ENCODE peak calls at places on chromosome 18, in nine cellular contexts. D, R, V, S, A, I, T, Y and O are unnamed samples.

GRCh38 chr18:68148862-68149261 is 566.0 kb downstream of the TMX3 start:
- DNase-seq in Y (no peak), D (no peak), A (no peak), S (no peak), I (no peak), V (no peak), R (no peak), T (no peak), O (no peak)

GRCh38 chr18:56890632-56891031 is 239.5 kb downstream of the WDR7 start:
- DNase-seq in V (peak), S (peak), I (no peak), T (no peak), A (peak), Y (no peak), R (no peak), D (no peak), O (peak)

GRCh38 chr18:79682896-79683625 is 3.5 kb downstream of the CTDP1 start:
- DNase-seq in R (no peak), V (no peak), A (no peak), D (no peak), Y (no peak), T (no peak), I (no peak), S (no peak), O (no peak)

GRCh38 chr18:75137346-75137877 is 71.5 kb downstream of the PTGR3 start:
- DNase-seq in Y (no peak), A (no peak), T (peak), V (no peak), R (no peak), S (no peak), D (no peak), I (no peak), O (no peak)

GRCh38 chr18:8362863-8363262 is 246.4 kb upstream of the RAB12 start:
- DNase-seq in R (no peak), S (no peak), T (peak), D (no peak), Y (no peak), V (no peak), I (no peak), A (no peak), O (no peak)

GRCh38 chr18:49907346-49907929 is 94.1 kb upstream of the ACAA2 start:
- DNase-seq in A (peak), D (no peak), V (peak), I (no peak), T (no peak), R (no peak), Y (no peak), S (no peak), O (peak)

GRCh38 chr18:4658804-4659203 is 203.7 kb upstream of the DLGAP1 start:
- DNase-seq in S (no peak), V (no peak), D (no peak), R (no peak), T (no peak), I (no peak), Y (no peak), A (no peak), O (no peak)

GRCh38 chr18:11937874-11938478 is 29.9 kb upstream of the MPPE1 start:
- DNase-seq in Y (peak), A (no peak), T (no peak), V (peak), D (peak), I (peak), R (peak), S (peak), O (peak)

GRCh38 chr18:76460482-76460881 is 34.6 kb downstream of the ZNF516 start:
- DNase-seq in D (no peak), Y (no peak), T (peak), A (no peak), I (no peak), S (peak), R (no peak), V (no peak), O (peak)

GRCh38 chr18:45014047-45014501 is 333.4 kb downstream of the SETBP1 start:
- DNase-seq in D (no peak), V (no peak), T (no peak), I (no peak), R (no peak), S (peak), A (peak), Y (peak), O (peak)

GRCh38 chr18:4106407-4107033 is 348.6 kb downstream of the DLGAP1 start:
- DNase-seq in D (peak), I (peak), A (peak), T (no peak), Y (peak), S (peak), R (peak), V (peak), O (peak)

GRCh38 chr18:23971656-23972230 is 42.8 kb upstream of the TTC39C start:
- DNase-seq in V (no peak), R (no peak), Y (no peak), D (no peak), S (no peak), T (no peak), I (no peak), A (no peak), O (no peak)

GRCh38 chr18:39348757-39349156 is 1783.2 kb upstream of the CELF4 start:
- DNase-seq in A (no peak), D (no peak), Y (no peak), R (no peak), T (no peak), V (no peak), I (no peak), S (no peak), O (no peak)

GRCh38 chr18:2642771-2643170 is 12.8 kb upstream of the SMCHD1 start:
- DNase-seq in I (no peak), V (no peak), Y (no peak), S (no peak), R (no peak), A (peak), D (no peak), T (no peak), O (no peak)

GRCh38 chr18:78984941-78985784 is 5.5 kb downstream of the SALL3 start:
- DNase-seq in S (peak), V (peak), A (no peak), I (no peak), Y (no peak), R (no peak), D (no peak), T (no peak), O (peak)

GRCh38 chr18:7856733-7857132 is 289.6 kb downstream of the PTPRM start:
- DNase-seq in Y (no peak), S (no peak), R (no peak), A (peak), I (peak), V (no peak), T (no peak), D (no peak), O (peak)

GRCh38 chr18:470661-471501 is 29.6 kb downstream of the COLEC12 start:
- DNase-seq in V (no peak), D (no peak), T (no peak), R (no peak), A (peak), S (peak), I (no peak), Y (no peak), O (peak)

GRCh38 chr18:35029770-35030169 is 11.4 kb upstream of the MAPRE2 start:
- DNase-seq in S (no peak), Y (no peak), I (no peak), D (no peak), A (no peak), V (no peak), R (no peak), T (no peak), O (no peak)

GRCh38 chr18:45232058-45232457 is 383.2 kb upstream of the SLC14A2 start:
- DNase-seq in T (no peak), R (no peak), S (no peak), V (no peak), I (no peak), A (no peak), Y (no peak), D (no peak), O (no peak)

GRCh38 chr18:24263078-24263477 is 124.2 kb downstream of the CABYR start:
- DNase-seq in Y (no peak), D (no peak), R (no peak), V (no peak), I (no peak), S (no peak), A (no peak), T (no peak), O (no peak)

GRCh38 chr18:34995746-34996145 is 45.5 kb upstream of the MAPRE2 start:
- DNase-seq in S (no peak), I (no peak), R (no peak), T (no peak), D (no peak), A (no peak), Y (no peak), V (no peak), O (no peak)

GRCh38 chr18:79947054-79947755 is 4.2 kb downstream of the SLC66A2 start:
- DNase-seq in R (no peak), T (peak), Y (no peak), D (no peak), A (no peak), V (no peak), S (peak), I (no peak), O (no peak)

GRCh38 chr18:74806700-74807416 is 209.2 kb downstream of the ZNF407 start:
- DNase-seq in I (peak), T (no peak), V (no peak), R (no peak), A (peak), D (no peak), Y (no peak), S (peak), O (peak)

GRCh38 chr18:8951491-8951890 is 151.0 kb upstream of the NDUFV2 start:
- DNase-seq in T (no peak), V (no peak), S (no peak), I (no peak), R (no peak), A (no peak), Y (no peak), D (no peak), O (no peak)

GRCh38 chr18:70195852-70196434 is 9.5 kb downstream of the RTTN start:
- DNase-seq in S (peak), I (no peak), A (peak), Y (no peak), T (no peak), V (peak), D (no peak), R (peak), O (peak)

GRCh38 chr18:79380816-79381806 is 14.6 kb upstream of the NFATC1 start:
- DNase-seq in V (no peak), D (peak), Y (peak), S (peak), T (peak), R (peak), A (no peak), I (no peak), O (peak)

GRCh38 chr18:54255141-54255540 is 14.2 kb upstream of the POLI start:
- DNase-seq in I (no peak), S (no peak), D (no peak), V (no peak), A (no peak), T (no peak), R (no peak), Y (no peak), O (no peak)

GRCh38 chr18:73283032-73283431 is 415.2 kb upstream of the NETO1 start:
- DNase-seq in I (no peak), Y (no peak), D (no peak), V (no peak), A (peak), T (no peak), R (no peak), S (peak), O (peak)

GRCh38 chr18:58632557-58632956 is 3.7 kb upstream of the ALPK2 start:
- DNase-seq in D (peak), V (peak), S (no peak), A (no peak), Y (no peak), I (no peak), T (no peak), R (no peak), O (no peak)

GRCh38 chr18:45645610-45646009 is 30.3 kb downstream of the SLC14A2 start:
- DNase-seq in S (no peak), I (no peak), D (no peak), A (no peak), V (no peak), T (no peak), Y (no peak), R (no peak), O (no peak)

GRCh38 chr18:21391074-21391673 is 149.1 kb downstream of the GREB1L start:
- DNase-seq in D (no peak), Y (no peak), S (peak), T (no peak), I (peak), A (peak), R (no peak), V (no peak), O (peak)

GRCh38 chr18:54774971-54775665 is 53.2 kb upstream of the RAB27B start:
- DNase-seq in D (no peak), V (no peak), Y (no peak), S (peak), I (no peak), R (peak), A (peak), T (no peak), O (no peak)

GRCh38 chr18:79578396-79579260 is 101.0 kb upstream of the CTDP1 start:
- DNase-seq in T (peak), R (no peak), V (no peak), D (no peak), S (no peak), Y (no peak), I (no peak), A (no peak), O (no peak)

GRCh38 chr18:48938827-48939367 is 11.9 kb downstream of the SMAD7 start:
- DNase-seq in V (no peak), D (no peak), Y (no peak), S (no peak), T (no peak), I (no peak), A (peak), R (no peak), O (no peak)

GRCh38 chr18:55859116-55859515 is 271.1 kb upstream of the TCF4 start:
- DNase-seq in V (no peak), S (no peak), Y (no peak), I (no peak), T (no peak), D (no peak), R (no peak), A (no peak), O (no peak)

GRCh38 chr18:55858661-55859111 is 270.7 kb upstream of the TCF4 start:
- DNase-seq in D (no peak), V (no peak), Y (no peak), S (peak), T (no peak), I (no peak), A (peak), R (no peak), O (peak)

GRCh38 chr18:55863876-55864275 is 275.9 kb upstream of the TCF4 start:
- DNase-seq in S (peak), V (no peak), R (no peak), I (no peak), A (peak), Y (no peak), D (peak), T (no peak), O (peak)

GRCh38 chr18:55862693-55863485 is 274.9 kb upstream of the TCF4 start:
- DNase-seq in A (no peak), V (no peak), R (no peak), Y (no peak), T (no peak), S (no peak), D (no peak), I (no peak), O (peak)

DNA sequence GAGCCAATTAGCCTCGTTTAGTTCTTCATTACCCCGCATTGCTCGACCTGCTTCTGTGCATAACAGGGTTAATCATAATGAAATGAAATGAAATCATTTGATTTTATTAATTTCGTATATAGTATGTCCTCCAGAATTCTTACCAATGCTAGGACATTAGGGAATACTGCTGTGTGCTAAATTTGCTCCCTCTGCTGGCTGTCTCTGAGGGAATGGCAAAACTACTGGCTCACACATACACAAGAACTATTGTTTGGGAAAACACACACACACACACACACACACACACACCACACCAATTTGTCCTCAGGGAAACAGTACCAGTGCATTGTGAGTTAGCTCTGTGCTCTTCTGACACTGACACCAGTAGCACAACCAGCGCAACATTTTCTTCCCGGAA is 273.3 kb upstream of the TCF4 start:
- DNase-seq in Y (no peak), V (peak), A (peak), S (peak), R (peak), I (no peak), T (no peak), D (no peak), O (peak)
- TF ChIP-seq CTCF in Y (no peak), V (peak), A (peak), S (peak), R (peak), I (no peak), T (no peak), D (peak), O (peak)

GRCh38 chr18:47263197-47263827 is 11.9 kb upstream of the SKOR2 start:
- DNase-seq in V (no peak), S (peak), D (no peak), I (no peak), R (no peak), A (no peak), Y (no peak), T (no peak), O (no peak)

GRCh38 chr18:47265197-47265596 is 13.7 kb upstream of the SKOR2 start:
- DNase-seq in Y (no peak), S (peak), V (no peak), R (no peak), D (no peak), I (no peak), T (no peak), A (peak), O (peak)

GRCh38 chr18:47261902-47262301 is 10.4 kb upstream of the SKOR2 start:
- DNase-seq in D (no peak), R (no peak), Y (no peak), V (no peak), S (no peak), T (no peak), I (no peak), A (no peak), O (no peak)

GRCh38 chr18:47262397-47263196 is 11.1 kb upstream of the SKOR2 start:
- DNase-seq in I (no peak), R (no peak), A (no peak), T (no peak), V (no peak), S (no peak), Y (no peak), D (no peak), O (no peak)

DNA sequence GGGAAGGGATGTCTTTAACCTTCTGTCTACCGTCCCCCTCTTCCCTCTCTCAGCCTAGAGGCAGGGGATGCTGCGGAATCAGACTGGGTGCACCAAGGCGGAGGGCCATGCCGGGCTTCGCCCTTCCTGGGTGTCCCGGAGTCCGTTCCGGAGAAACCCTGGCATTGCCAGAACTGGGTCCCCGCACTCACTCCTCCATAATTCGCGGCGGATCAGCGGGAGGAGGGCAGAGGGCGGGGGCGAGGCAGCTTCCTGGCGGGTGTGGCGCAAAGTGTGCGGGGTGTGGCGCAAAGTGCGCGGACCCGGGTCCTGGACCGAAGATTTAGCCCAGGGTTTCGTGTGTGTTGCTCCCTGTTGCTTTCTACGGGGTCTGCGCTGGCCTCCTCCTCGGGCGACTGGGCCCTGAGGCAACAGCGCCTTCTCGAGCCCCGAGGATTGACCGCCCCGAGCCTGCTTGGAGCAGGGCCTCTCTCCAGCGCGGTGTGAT is 12.4 kb upstream of the SKOR2 start:
- DNase-seq in R (no peak), T (no peak), A (no peak), D (no peak), V (no peak), Y (no peak), I (no peak), S (peak), O (no peak)
- H3K4me3 ChIP-seq in R (no peak), T (peak), A (peak), D (peak), V (no peak), Y (no peak), I (no peak), S (peak), O (peak)

GRCh38 chr18:22558945-22559385 is 141.2 kb upstream of the CTAGE1 start:
- DNase-seq in A (peak), R (peak), V (no peak), S (peak), T (peak), I (no peak), Y (peak), D (peak), O (peak)

GRCh38 chr18:22560283-22560627 is 142.5 kb upstream of the CTAGE1 start:
- DNase-seq in I (no peak), R (no peak), S (no peak), Y (no peak), T (no peak), A (no peak), V (no peak), D (no peak), O (no peak)

GRCh38 chr18:22557160-22557941 is 139.6 kb upstream of the CTAGE1 start:
- DNase-seq in S (no peak), T (no peak), V (no peak), R (no peak), Y (no peak), A (peak), D (no peak), I (no peak), O (peak)

GRCh38 chr18:22560797-22561196 is 143.1 kb upstream of the CTAGE1 start:
- DNase-seq in R (no peak), Y (no peak), V (no peak), A (no peak), T (no peak), D (no peak), S (no peak), I (no peak), O (peak)

GRCh38 chr18:22559414-22560282 is 141.9 kb upstream of the CTAGE1 start:
- DNase-seq in V (no peak), S (peak), R (peak), A (peak), I (no peak), T (peak), Y (peak), D (peak), O (peak)
- TF ChIP-seq CTCF in V (no peak), S (peak), R (peak), A (peak), I (peak), T (no peak), Y (peak), D (peak), O (peak)

GRCh38 chr18:63626431-63626830 is 17.6 kb downstream of the SERPINB4 start:
- DNase-seq in V (no peak), S (no peak), Y (no peak), A (no peak), T (no peak), I (no peak), D (no peak), R (no peak), O (no peak)
- H3K4me3 ChIP-seq in V (no peak), S (no peak), Y (no peak), A (no peak), T (no peak), I (no peak), D (no peak), R (no peak), O (no peak)

GRCh38 chr18:66557091-66557490 is 46.8 kb downstream of the CDH19 start:
- DNase-seq in R (no peak), A (no peak), D (no peak), V (no peak), Y (no peak), S (no peak), I (no peak), T (no peak), O (no peak)

GRCh38 chr18:66564236-66564635 is 39.7 kb downstream of the CDH19 start:
- DNase-seq in A (no peak), I (no peak), V (no peak), D (no peak), S (no peak), R (no peak), T (no peak), Y (no peak), O (no peak)

GRCh38 chr18:66558773-66559172 is 45.1 kb downstream of the CDH19 start:
- DNase-seq in V (no peak), S (no peak), D (no peak), T (no peak), R (no peak), I (no peak), Y (no peak), A (peak), O (no peak)

GRCh38 chr18:66562279-66562678 is 41.6 kb downstream of the CDH19 start:
- DNase-seq in A (no peak), T (no peak), Y (no peak), V (no peak), D (no peak), R (no peak), S (no peak), I (no peak), O (no peak)

GRCh38 chr18:66560092-66560491 is 43.8 kb downstream of the CDH19 start:
- DNase-seq in Y (no peak), V (peak), T (no peak), R (peak), A (peak), D (no peak), S (no peak), I (no peak), O (no peak)
- TF ChIP-seq CTCF in Y (no peak), V (peak), T (no peak), R (peak), A (peak), D (peak), S (no peak), I (peak), O (no peak)

GRCh38 chr18:13447621-13448020 is 229.1 kb downstream of the LDLRAD4 start:
- DNase-seq in R (no peak), T (peak), Y (peak), V (no peak), A (peak), S (peak), D (no peak), I (no peak), O (peak)
- H3K4me3 ChIP-seq in R (no peak), T (peak), Y (peak), V (no peak), A (peak), S (peak), D (no peak), I (no peak), O (peak)